ENCODE peak calls at places on chromosome 11, in six cellular contexts. P is left lung, Y is K562, J is A549, H is IMR-90, I is psoas muscle. D is an unnamed sample. For H3K4me1, the result is how much of the 10 kb centered on the place peaks cover.

GRCh38 chr11:6742260-6742659 is 29.5 kb downstream of the OR2AG2 start:
- ATAC-seq in H (no peak), J (no peak), I (no peak), P (no peak), Y (no peak), D (no peak)

GRCh38 chr11:126655807-126656128 is 300.3 kb downstream of the ST3GAL4 start:
- ATAC-seq in P (no peak), H (peak), Y (peak), I (no peak), J (peak), D (peak)

GRCh38 chr11:74470526-74470925 is 3.2 kb upstream of the KCNE3 start:
- ATAC-seq in H (no peak), Y (no peak), P (no peak), I (no peak), J (no peak), D (no peak)

GRCh38 chr11:100870138-100870537 is 183.1 kb downstream of the ARHGAP42 start:
- ATAC-seq in Y (peak), I (no peak), J (no peak), H (no peak), P (no peak), D (no peak)

GRCh38 chr11:71482746-71483364 is 29.9 kb downstream of the NADSYN1 start:
- ATAC-seq in Y (no peak), H (no peak), I (no peak), J (no peak), P (no peak), D (no peak)

GRCh38 chr11:124943731-124944130 is 7.9 kb upstream of the HEPACAM start:
- ATAC-seq in I (no peak), Y (no peak), P (no peak), H (no peak), J (no peak), D (no peak)

GRCh38 chr11:66981976-66982578 is 7.0 kb downstream of the C11orf86 start:
- ATAC-seq in H (peak), I (no peak), Y (peak), J (peak), P (peak), D (no peak)

GRCh38 chr11:95688015-95688414 is 101.6 kb downstream of the FAM76B start:
- ATAC-seq in H (no peak), I (no peak), J (no peak), Y (no peak), P (no peak), D (no peak)

GRCh38 chr11:20278727-20279126 is 84.8 kb upstream of the HTATIP2 start:
- ATAC-seq in J (no peak), Y (no peak), P (no peak), I (no peak), H (no peak), D (no peak)

GRCh38 chr11:78548911-78549572 is 25.6 kb downstream of the NARS2 start:
- ATAC-seq in J (no peak), H (no peak), Y (peak), P (no peak), I (no peak), D (no peak)

GRCh38 chr11:10771457-10771856 is 20.4 kb downstream of the CTR9 start:
- ATAC-seq in H (no peak), Y (no peak), J (no peak), I (peak), P (peak), D (no peak)

GRCh38 chr11:130813638-130814037 is 102.6 kb downstream of the SNX19 start:
- ATAC-seq in H (no peak), Y (no peak), P (no peak), I (no peak), J (no peak), D (no peak)

GRCh38 chr11:75558939-75559843 is 2.9 kb upstream of the SERPINH1 start:
- ATAC-seq in J (no peak), H (peak), P (peak), Y (peak), I (no peak), D (no peak)

GRCh38 chr11:34427171-34427805 is 11.4 kb upstream of the CAT start:
- ATAC-seq in J (peak), I (no peak), P (peak), H (peak), Y (peak), D (peak)

GRCh38 chr11:68204402-68204801 is 8.7 kb downstream of the KMT5B start:
- ATAC-seq in I (no peak), J (no peak), Y (no peak), H (no peak), P (no peak), D (no peak)
- H3K4me1 ChIP-seq in I (half or more), J (under half), Y (under half), H (under half), P (under half), D (under half)

GRCh38 chr11:70112017-70112434 is 33.9 kb downstream of the ANO1 start:
- ATAC-seq in H (peak), P (no peak), Y (peak), I (peak), J (no peak), D (peak)
- H3K27ac ChIP-seq in H (no peak), P (no peak), Y (peak), I (peak), J (peak), D (peak)

DNA sequence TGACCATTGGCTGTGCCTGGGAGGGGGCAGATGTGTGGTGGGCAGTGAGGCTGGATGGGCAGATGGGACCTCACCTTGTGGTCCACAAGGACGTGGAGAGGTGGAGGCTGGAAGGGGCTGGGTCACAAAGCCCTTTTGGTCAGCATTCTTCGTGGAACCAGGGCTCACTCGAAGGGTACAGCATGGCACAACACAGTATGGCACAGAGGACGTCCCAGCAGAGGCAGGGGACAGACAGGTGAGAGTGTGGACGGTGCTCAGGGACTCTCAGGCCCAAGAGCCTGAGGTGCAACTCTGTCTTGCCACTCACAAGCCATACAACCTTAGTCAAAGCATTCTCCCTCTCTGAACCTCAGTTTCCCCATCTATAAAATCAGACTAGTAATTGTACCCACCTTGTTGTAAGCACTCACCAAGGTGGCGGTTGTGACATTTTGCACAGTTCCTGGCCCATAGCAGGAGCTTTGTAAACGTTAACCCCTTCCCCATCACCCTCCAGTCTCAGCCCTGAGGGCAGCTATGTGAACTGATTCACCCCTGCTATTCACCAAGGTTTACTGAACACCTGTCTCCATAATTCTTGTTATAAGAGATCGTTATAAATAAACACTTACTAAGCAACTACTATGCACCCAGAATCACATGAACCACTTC is 11.6 kb upstream of the TSKU start:
- ATAC-seq in H (no peak), Y (no peak), P (no peak), I (no peak), J (no peak), D (no peak)
- H3K4me1 ChIP-seq in H (under half), Y (under half), P (under half), I (under half), J (half or more), D (under half)

DNA sequence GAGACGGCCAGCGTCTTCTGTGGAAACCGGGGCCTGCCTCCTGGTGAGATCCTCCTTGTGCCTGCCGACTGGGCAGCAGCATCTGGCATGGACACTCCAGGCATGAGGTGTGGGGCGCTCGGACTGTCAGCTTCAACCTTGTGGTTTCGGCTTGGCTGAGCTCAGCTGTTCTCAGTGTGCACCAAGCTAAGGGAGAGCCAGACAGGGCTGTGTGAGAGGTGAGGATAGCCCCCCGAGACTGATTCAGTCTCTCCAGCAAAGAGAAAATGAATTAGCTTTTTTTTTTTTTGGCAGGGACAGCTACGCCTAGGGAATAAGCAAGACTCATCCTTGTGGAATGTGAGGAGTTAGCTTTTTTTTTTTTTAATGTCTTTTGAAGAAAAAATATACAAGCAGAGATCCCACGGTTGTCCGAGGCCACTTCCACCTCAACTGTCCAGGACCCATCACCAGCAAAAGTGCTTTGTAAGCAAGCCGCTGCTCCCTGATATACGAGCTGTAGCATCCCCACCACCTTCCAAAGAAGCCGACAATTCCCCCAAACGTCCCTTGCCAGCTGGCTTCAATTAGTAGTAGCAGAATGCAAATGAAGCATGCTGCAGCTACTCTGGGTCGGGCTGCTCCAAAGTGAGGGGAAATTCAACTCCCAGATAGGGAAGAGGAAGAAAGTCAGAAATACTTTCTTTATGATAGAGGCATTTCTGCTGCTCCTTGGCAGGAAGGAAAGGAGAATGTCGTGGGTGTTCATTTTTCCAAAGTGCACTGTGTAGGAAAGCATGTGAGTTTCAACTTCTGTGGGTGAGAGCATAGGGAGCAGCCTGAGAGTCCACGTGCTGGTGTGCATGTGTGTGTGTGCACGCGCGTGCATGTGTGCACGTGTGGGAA is 9.8 kb upstream of the THY1 start:
- ATAC-seq in H (peak), P (peak), Y (peak), J (peak), I (no peak), D (peak)
- H3K27ac ChIP-seq in H (peak), P (peak), Y (no peak), J (peak), I (no peak), D (peak)

DNA sequence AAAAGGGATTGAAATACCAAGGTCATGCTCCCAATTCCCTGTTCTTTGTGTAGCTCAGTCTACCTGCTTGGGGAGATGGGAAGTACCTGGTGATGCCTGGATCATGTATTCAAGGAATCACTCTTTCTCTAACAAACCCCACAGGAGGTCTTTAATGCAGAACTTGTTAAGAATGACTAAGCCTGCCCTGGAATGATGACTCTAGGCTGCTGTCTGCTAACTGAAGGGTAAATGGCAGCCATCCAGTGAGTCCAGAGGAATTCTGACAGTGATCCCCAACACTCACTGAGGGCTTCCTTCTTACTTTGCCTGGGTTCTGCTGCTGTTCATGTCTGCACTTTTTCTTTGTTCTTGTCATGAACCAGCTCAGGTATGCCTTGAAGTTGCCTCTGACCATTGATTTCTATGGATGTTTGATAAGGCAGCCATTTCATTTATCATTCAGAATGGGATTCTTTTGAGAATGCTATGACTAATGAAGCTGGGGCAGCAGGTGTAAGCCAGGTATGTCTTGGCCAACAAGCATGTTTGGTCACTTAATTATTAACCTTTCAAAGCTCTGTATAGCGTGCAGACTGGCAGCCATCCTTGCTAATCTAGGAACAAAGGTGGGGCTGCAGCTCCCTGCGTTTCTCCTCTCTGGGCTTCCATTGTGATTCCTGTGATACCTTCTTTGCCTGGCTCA is 11.4 kb downstream of the PRSS23 start:
- ATAC-seq in H (peak), I (no peak), J (peak), P (peak), Y (no peak), D (no peak)
- H3K4me1 ChIP-seq in H (under half), I (under half), J (half or more), P (under half), Y (under half), D (under half)

GRCh38 chr11:117953029-117953671 is 23.9 kb upstream of the TMPRSS13 start:
- ATAC-seq in I (no peak), P (peak), Y (peak), J (no peak), H (no peak), D (no peak)
- H3K27ac ChIP-seq in I (no peak), P (peak), Y (peak), J (no peak), H (no peak), D (no peak)

GRCh38 chr11:12815931-12816494 is 141.8 kb downstream of the TEAD1 start:
- ATAC-seq in H (no peak), I (peak), Y (no peak), J (no peak), P (peak), D (no peak)
- H3K4me1 ChIP-seq in H (under half), I (half or more), Y (under half), J (half or more), P (under half), D (half or more)

GRCh38 chr11:394034-394857 is at the start of gene PKP3:
- ATAC-seq in H (peak), Y (peak), P (peak), I (peak), J (peak), D (no peak)
- H3K27ac ChIP-seq in H (peak), Y (peak), P (peak), I (no peak), J (peak), D (no peak)